ENCODE peak calls at places on chromosomes 12 and 14, in ten cellular contexts. F, K, V, Y, D, H, N, S, J and Z are unnamed samples.

GRCh38 chr12:92574046-92574783 is 128.6 kb upstream of the PLEKHG7 start:
- DNase-seq in F (no peak), K (no peak), V (no peak), Y (peak; percentile 40), D (no peak), H (no peak), N (no peak), S (no peak), J (no peak), Z (peak; percentile 56)

GRCh38 chr12:66637693-66638301 is 41.1 kb downstream of the GRIP1 start:
- DNase-seq in F (no peak), K (no peak), V (no peak), Y (no peak), D (no peak), H (no peak), N (no peak), S (no peak), J (no peak), Z (no peak)

GRCh38 chr12:124497039-124497438 is 70.4 kb downstream of the NCOR2 start:
- DNase-seq in F (no peak), K (no peak), V (no peak), Y (peak; percentile 88), D (no peak), H (no peak), N (peak; percentile 78), S (no peak), J (no peak), Z (no peak)

GRCh38 chr14:91244501-91244901 is at the start of gene GPR68:
- DNase-seq in F (peak; percentile 50), K (peak; percentile 62), V (peak; percentile 27), Y (peak; percentile 73), D (no peak), H (no peak), N (peak; percentile 63), S (peak; percentile 44), J (no peak), Z (no peak)

GRCh38 chr14:22882529-22883190 is 362 bp upstream of the REM2 start:
- DNase-seq in F (peak; percentile 56), K (no peak), V (peak; percentile 60), Y (peak; percentile 46), D (no peak), H (peak; percentile 71), N (no peak), S (peak; percentile 68), J (no peak), Z (peak; percentile 39)

GRCh38 chr14:101726295-101726953 is 35.1 kb upstream of the PPP2R5C start:
- DNase-seq in F (no peak), K (no peak), V (no peak), Y (no peak), D (no peak), H (no peak), N (no peak), S (no peak), J (no peak), Z (no peak)

GRCh38 chr12:87756111-87756510 is 273.1 kb downstream of the C12orf50 start:
- DNase-seq in F (no peak), K (peak; percentile 42), V (no peak), Y (peak; percentile 99), D (no peak), H (no peak), N (no peak), S (no peak), J (no peak), Z (peak; percentile 95)

GRCh38 chr12:74889563-74890236 is 319.9 kb downstream of the KCNC2 start:
- DNase-seq in F (no peak), K (no peak), V (no peak), Y (peak; percentile 62), D (no peak), H (peak; percentile 35), N (no peak), S (no peak), J (peak; percentile 12), Z (peak; percentile 41)

GRCh38 chr14:77582511-77582910 is 33.9 kb downstream of the SPTLC2 start:
- DNase-seq in F (no peak), K (no peak), V (no peak), Y (peak; percentile 61), D (no peak), H (no peak), N (no peak), S (no peak), J (no peak), Z (no peak)

GRCh38 chr14:104845033-104845666 is 19.9 kb upstream of the CEP170B start:
- DNase-seq in F (no peak), K (no peak), V (no peak), Y (no peak), D (no peak), H (no peak), N (no peak), S (no peak), J (no peak), Z (no peak)

GRCh38 chr12:75341873-75342272 is 7.4 kb downstream of the GLIPR1L1 start:
- DNase-seq in F (no peak), K (no peak), V (no peak), Y (peak; percentile 4), D (no peak), H (no peak), N (no peak), S (no peak), J (no peak), Z (peak; percentile 44)

GRCh38 chr14:53022593-53022992 is 71.7 kb upstream of the FERMT2 start:
- DNase-seq in F (no peak), K (peak; percentile 82), V (no peak), Y (peak; percentile 61), D (no peak), H (no peak), N (no peak), S (no peak), J (no peak), Z (no peak)

GRCh38 chr12:50686406-50686805 is 77.5 kb upstream of the ATF1 start:
- DNase-seq in F (no peak), K (no peak), V (no peak), Y (no peak), D (no peak), H (no peak), N (no peak), S (no peak), J (no peak), Z (no peak)

GRCh38 chr12:58920956-58921861 is 905 bp upstream of the LRIG3 start:
- DNase-seq in F (peak; percentile 63), K (no peak), V (no peak), Y (no peak), D (no peak), H (no peak), N (no peak), S (peak; percentile 42), J (no peak), Z (no peak)

GRCh38 chr12:58918475-58918874 is 1.8 kb downstream of the LRIG3 start:
- DNase-seq in F (no peak), K (no peak), V (no peak), Y (peak; percentile 15), D (no peak), H (no peak), N (no peak), S (no peak), J (no peak), Z (peak; percentile 29)

GRCh38 chr12:58917699-58918334 is 2.5 kb downstream of the LRIG3 start:
- DNase-seq in F (no peak), K (no peak), V (no peak), Y (no peak), D (no peak), H (no peak), N (no peak), S (no peak), J (no peak), Z (peak; percentile 37)

GRCh38 chr12:58919271-58920101 is 818 bp downstream of the LRIG3 start:
- DNase-seq in F (peak; percentile 60), K (no peak), V (no peak), Y (peak; percentile 58), D (peak; percentile 38), H (peak; percentile 48), N (no peak), S (no peak), J (no peak), Z (peak; percentile 67)

GRCh38 chr12:58920102-58920955 is at the start of gene LRIG3:
- DNase-seq in F (peak; percentile 90), K (peak; percentile 49), V (no peak), Y (peak; percentile 89), D (peak; percentile 90), H (peak; percentile 87), N (peak; percentile 93), S (peak; percentile 84), J (no peak), Z (peak; percentile 89)
- TF ChIP-seq CTCF in F (no peak), K (no peak), V (no peak), Y (peak; percentile 1), D (peak; percentile 16), H (no peak), N (no peak), S (no peak), J (no peak), Z (no peak)

GRCh38 chr12:123478762-123479161 is 20.8 kb downstream of the SNRNP35 start:
- DNase-seq in F (no peak), K (no peak), V (no peak), Y (peak; percentile 18), D (no peak), H (peak; percentile 24), N (peak; percentile 74), S (no peak), J (no peak), Z (peak; percentile 79)
- TF ChIP-seq CTCF in F (no peak), K (no peak), V (no peak), Y (no peak), D (no peak), H (no peak), N (no peak), S (no peak), J (no peak), Z (no peak)

GRCh38 chr12:122841544-122842321 is 6.5 kb downstream of the HIP1R start:
- DNase-seq in F (no peak), K (no peak), V (no peak), Y (peak; percentile 82), D (no peak), H (no peak), N (no peak), S (no peak), J (no peak), Z (peak; percentile 24)
- TF ChIP-seq CTCF in F (no peak), K (no peak), V (no peak), Y (no peak), D (no peak), H (no peak), N (no peak), S (no peak), J (no peak), Z (no peak)

GRCh38 chr14:100654025-100654813 is 67.0 kb upstream of the BEGAIN start:
- DNase-seq in F (no peak), K (no peak), V (no peak), Y (no peak), D (no peak), H (no peak), N (no peak), S (no peak), J (no peak), Z (no peak)

GRCh38 chr14:100656996-100657395 is 69.7 kb upstream of the DLK1 start:
- DNase-seq in F (no peak), K (no peak), V (no peak), Y (no peak), D (no peak), H (no peak), N (no peak), S (no peak), J (no peak), Z (no peak)

GRCh38 chr14:100653409-100653808 is 66.2 kb upstream of the BEGAIN start:
- DNase-seq in F (no peak), K (no peak), V (no peak), Y (no peak), D (no peak), H (no peak), N (no peak), S (peak; percentile 48), J (no peak), Z (no peak)

GRCh38 chr14:100652739-100653138 is 65.5 kb upstream of the BEGAIN start:
- DNase-seq in F (no peak), K (no peak), V (no peak), Y (no peak), D (no peak), H (no peak), N (no peak), S (no peak), J (no peak), Z (no peak)

GRCh38 chr14:100654814-100655795 is 67.9 kb upstream of the BEGAIN start:
- DNase-seq in F (peak; percentile 72), K (no peak), V (no peak), Y (no peak), D (no peak), H (peak; percentile 55), N (no peak), S (peak; percentile 67), J (no peak), Z (no peak)
- TF ChIP-seq CTCF in F (peak; percentile 85), K (peak; percentile 54), V (peak; percentile 73), Y (peak; percentile 40), D (peak; percentile 78), H (peak; percentile 68), N (peak; percentile 43), S (peak; percentile 68), J (peak; percentile 45), Z (peak; percentile 52)